ENCODE peak calls at places on chromosomes 3 and 15, in nine cellular contexts. V is BJ, B is psoas muscle, J is A549, E is HFF-Myc, X is transverse colon, Q is adrenal gland, K is upper lobe of right lung, D is fibroblast of villous mesenchyme. C is an unnamed sample.

GRCh38 chr3:30476373-30477082 is 129.9 kb upstream of the TGFBR2 start:
- DNase-seq in V (no peak), B (no peak), J (peak), E (no peak), X (no peak), Q (no peak), K (no peak), D (peak), C (peak)

GRCh38 chr3:150412599-150413069 is 4.5 kb downstream of the TSC22D2 start:
- DNase-seq in V (peak), B (no peak), J (peak), E (no peak), X (no peak), Q (no peak), K (no peak), D (peak), C (peak)

GRCh38 chr3:110677506-110677905 is 394.1 kb upstream of the NECTIN3 start:
- DNase-seq in V (no peak), B (no peak), J (no peak), E (no peak), X (no peak), Q (no peak), K (no peak), D (peak), C (no peak)

GRCh38 chr3:151281671-151282334 is 3.5 kb upstream of the P2RY14 start:
- DNase-seq in V (no peak), B (no peak), J (no peak), E (no peak), X (no peak), Q (no peak), K (no peak), D (peak), C (peak)

GRCh38 chr15:45642203-45642932 is 7.5 kb downstream of the SQOR start:
- DNase-seq in V (peak), B (peak), J (no peak), E (no peak), X (no peak), Q (peak), K (no peak), D (peak), C (peak)

GRCh38 chr15:39285663-39286062 is 295.2 kb upstream of the THBS1 start:
- DNase-seq in V (no peak), B (no peak), J (no peak), E (no peak), X (no peak), Q (no peak), K (no peak), D (peak), C (no peak)

GRCh38 chr3:14424711-14425573 is 22.5 kb downstream of the SLC6A6 start:
- DNase-seq in V (no peak), B (no peak), J (no peak), E (no peak), X (peak), Q (no peak), K (no peak), D (no peak), C (no peak)

GRCh38 chr3:29758108-29759020 is 477.5 kb downstream of the RBMS3 start:
- DNase-seq in V (peak), B (no peak), J (no peak), E (no peak), X (no peak), Q (no peak), K (no peak), D (peak), C (peak)

GRCh38 chr3:57158813-57159678 is 6.1 kb downstream of the IL17RD start:
- DNase-seq in V (no peak), B (no peak), J (no peak), E (no peak), X (no peak), Q (no peak), K (no peak), D (no peak), C (peak)

GRCh38 chr3:59927061-59927460 is 877.2 kb upstream of the CFAP20DC start:
- DNase-seq in V (no peak), B (no peak), J (no peak), E (no peak), X (no peak), Q (no peak), K (no peak), D (no peak), C (no peak)

GRCh38 chr3:4406746-4407568 is 60.1 kb downstream of the SUMF1 start:
- DNase-seq in V (no peak), B (no peak), J (peak), E (no peak), X (no peak), Q (no peak), K (no peak), D (no peak), C (no peak)

GRCh38 chr15:80669599-80670273 is 25.4 kb upstream of the ABHD17C start:
- DNase-seq in V (peak), B (no peak), J (no peak), E (no peak), X (no peak), Q (no peak), K (no peak), D (no peak), C (peak)

GRCh38 chr15:39411102-39411989 is 169.5 kb upstream of the THBS1 start:
- DNase-seq in V (no peak), B (no peak), J (no peak), E (no peak), X (no peak), Q (no peak), K (no peak), D (no peak), C (peak)

GRCh38 chr15:75661041-75661778 is 13.5 kb downstream of the SNX33 start:
- DNase-seq in V (peak), B (peak), J (peak), E (peak), X (peak), Q (peak), K (peak), D (peak), C (peak)

GRCh38 chr15:28984421-28985375 is 98.9 kb downstream of the APBA2 start:
- DNase-seq in V (no peak), B (no peak), J (no peak), E (peak), X (no peak), Q (no peak), K (no peak), D (peak), C (no peak)

GRCh38 chr3:53773586-53774368 is 72.4 kb downstream of the CHDH start:
- DNase-seq in V (peak), B (no peak), J (no peak), E (peak), X (no peak), Q (peak), K (no peak), D (peak), C (peak)

GRCh38 chr15:99408236-99409096 is 157.2 kb downstream of the LRRC28 start:
- DNase-seq in V (peak), B (no peak), J (peak), E (peak), X (no peak), Q (peak), K (peak), D (peak), C (peak)

GRCh38 chr3:80232760-80233159 is 465.0 kb upstream of the ROBO1 start:
- DNase-seq in V (peak), B (no peak), J (peak), E (no peak), X (no peak), Q (peak), K (no peak), D (peak), C (peak)

GRCh38 chr3:43773273-43774104 is 82.8 kb downstream of the ABHD5 start:
- DNase-seq in V (no peak), B (peak), J (peak), E (no peak), X (peak), Q (no peak), K (no peak), D (no peak), C (peak)

GRCh38 chr3:156449712-156450574 is 105.0 kb downstream of the SSR3 start:
- DNase-seq in V (no peak), B (no peak), J (peak), E (peak), X (no peak), Q (no peak), K (no peak), D (peak), C (peak)

GRCh38 chr15:94526071-94526689 is 294.8 kb downstream of the MCTP2 start:
- DNase-seq in V (no peak), B (no peak), J (peak), E (no peak), X (no peak), Q (no peak), K (no peak), D (peak), C (no peak)

GRCh38 chr15:66789029-66790025 is 87.3 kb downstream of the SMAD6 start:
- DNase-seq in V (no peak), B (peak), J (peak), E (peak), X (peak), Q (peak), K (peak), D (peak), C (peak)

GRCh38 chr15:62957130-62957529 is 85.4 kb upstream of the TPM1 start:
- DNase-seq in V (no peak), B (no peak), J (no peak), E (no peak), X (no peak), Q (no peak), K (no peak), D (no peak), C (peak)

GRCh38 chr3:95615592-95616310 is 1198.6 kb upstream of the EPHA6 start:
- DNase-seq in V (no peak), B (no peak), J (peak), E (no peak), X (no peak), Q (no peak), K (no peak), D (no peak), C (no peak)

GRCh38 chr3:60708191-60708975 is 542.9 kb downstream of the FHIT start:
- DNase-seq in V (no peak), B (no peak), J (no peak), E (no peak), X (no peak), Q (no peak), K (no peak), D (peak), C (peak)

GRCh38 chr3:191987951-191988350 is 527.0 kb downstream of the PYDC2 start:
- DNase-seq in V (no peak), B (no peak), J (no peak), E (no peak), X (no peak), Q (no peak), K (no peak), D (no peak), C (no peak)

GRCh38 chr3:115212615-115213014 is 65.5 kb upstream of the ZBTB20 start:
- DNase-seq in V (no peak), B (no peak), J (no peak), E (no peak), X (no peak), Q (no peak), K (no peak), D (no peak), C (no peak)

GRCh38 chr3:57053122-57053521 is 7.3 kb upstream of the SPATA12 start:
- DNase-seq in V (no peak), B (no peak), J (no peak), E (no peak), X (no peak), Q (no peak), K (no peak), D (no peak), C (no peak)

GRCh38 chr3:151976211-151977050 is 103.0 kb downstream of the SUCNR1 start:
- DNase-seq in V (peak), B (no peak), J (peak), E (peak), X (no peak), Q (no peak), K (no peak), D (peak), C (peak)

GRCh38 chr15:78060232-78060631 is 17.3 kb downstream of the TBC1D2B start:
- DNase-seq in V (no peak), B (no peak), J (no peak), E (no peak), X (no peak), Q (no peak), K (no peak), D (no peak), C (no peak)

GRCh38 chr3:42043116-42043796 is 47.9 kb upstream of the TRAK1 start:
- DNase-seq in V (no peak), B (no peak), J (peak), E (no peak), X (no peak), Q (peak), K (no peak), D (peak), C (peak)

GRCh38 chr15:37940886-37941285 is 6.4 kb downstream of the TMCO5A start:
- DNase-seq in V (no peak), B (no peak), J (no peak), E (no peak), X (no peak), Q (no peak), K (no peak), D (no peak), C (no peak)

GRCh38 chr15:69098688-69099087 is 61.7 kb upstream of the GLCE start:
- DNase-seq in V (no peak), B (no peak), J (no peak), E (no peak), X (no peak), Q (no peak), K (no peak), D (no peak), C (no peak)

GRCh38 chr3:71308836-71309235 is 274.7 kb downstream of the FOXP1 start:
- DNase-seq in V (no peak), B (no peak), J (no peak), E (no peak), X (no peak), Q (no peak), K (no peak), D (no peak), C (no peak)
- H3K4me3 ChIP-seq in V (no peak), B (no peak), J (no peak), E (no peak), X (no peak), Q (no peak), K (no peak), D (no peak), C (no peak)

GRCh38 chr15:54273928-54274327 is 295.7 kb downstream of the UNC13C start:
- DNase-seq in V (no peak), B (no peak), J (peak), E (no peak), X (no peak), Q (no peak), K (no peak), D (no peak), C (no peak)
- TF ChIP-seq CTCF in V (no peak), B (no peak), J (no peak), E (no peak), X (no peak), Q (no peak), K (peak), D (no peak), C (no peak)

DNA sequence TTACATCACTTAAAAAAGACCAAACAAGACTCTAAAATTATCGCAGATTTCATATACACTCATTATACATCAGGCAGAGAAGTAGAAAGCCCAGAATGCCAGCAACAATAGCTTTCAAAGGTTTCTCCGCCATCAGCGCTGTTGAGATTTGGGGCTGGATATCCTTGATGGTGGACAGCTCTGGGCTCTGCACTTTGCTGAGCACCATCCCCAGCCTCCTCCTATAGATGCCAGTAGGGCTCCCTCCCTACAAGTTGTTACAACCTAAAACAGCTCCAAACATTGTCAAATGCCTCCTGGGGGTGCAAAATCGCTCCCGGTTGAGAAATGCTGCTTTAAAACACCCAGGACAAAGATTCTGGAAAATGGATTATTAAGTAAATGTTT is 73.5 kb downstream of the ATP10A start:
- DNase-seq in V (no peak), B (no peak), J (no peak), E (no peak), X (no peak), Q (no peak), K (no peak), D (no peak), C (no peak)
- H3K4me3 ChIP-seq in V (no peak), B (no peak), J (no peak), E (no peak), X (no peak), Q (no peak), K (no peak), D (no peak), C (peak)

GRCh38 chr3:66499881-66500574 is 794 bp downstream of the LRIG1 start:
- DNase-seq in V (no peak), B (peak), J (no peak), E (no peak), X (peak), Q (peak), K (peak), D (no peak), C (no peak)

GRCh38 chr3:66502267-66502874 is 1.5 kb upstream of the LRIG1 start:
- DNase-seq in V (no peak), B (no peak), J (no peak), E (no peak), X (no peak), Q (no peak), K (no peak), D (no peak), C (no peak)

GRCh38 chr3:66502981-66503380 is 2.2 kb upstream of the LRIG1 start:
- DNase-seq in V (no peak), B (no peak), J (no peak), E (no peak), X (no peak), Q (no peak), K (no peak), D (no peak), C (no peak)

GRCh38 chr3:66500575-66501482 is at the start of gene LRIG1:
- DNase-seq in V (peak), B (peak), J (peak), E (peak), X (peak), Q (peak), K (peak), D (peak), C (peak)

GRCh38 chr3:66501483-66502266 is 853 bp upstream of the LRIG1 start:
- DNase-seq in V (no peak), B (no peak), J (no peak), E (no peak), X (no peak), Q (no peak), K (no peak), D (no peak), C (no peak)
- TF ChIP-seq CTCF in V (peak), B (no peak), J (no peak), E (no peak), X (no peak), Q (no peak), K (no peak), D (peak), C (peak)

GRCh38 chr3:123258811-123259420 is 57.2 kb downstream of the SEC22A start:
- DNase-seq in V (no peak), B (no peak), J (peak), E (peak), X (no peak), Q (no peak), K (no peak), D (peak), C (peak)
- H3K4me3 ChIP-seq in V (no peak), B (no peak), J (no peak), E (no peak), X (no peak), Q (no peak), K (no peak), D (no peak), C (no peak)

GRCh38 chr3:189236352-189236751 is 64.6 kb downstream of the TPRG1 start:
- DNase-seq in V (no peak), B (no peak), J (no peak), E (no peak), X (no peak), Q (no peak), K (no peak), D (no peak), C (no peak)
- TF ChIP-seq CTCF in V (no peak), B (no peak), J (no peak), E (no peak), X (no peak), Q (no peak), K (no peak), D (no peak), C (no peak)

GRCh38 chr3:71958533-71958932 is 173.6 kb upstream of the PROK2 start:
- DNase-seq in V (no peak), B (no peak), J (no peak), E (no peak), X (no peak), Q (no peak), K (no peak), D (no peak), C (no peak)
- H3K4me3 ChIP-seq in V (no peak), B (no peak), J (no peak), E (no peak), X (no peak), Q (no peak), K (no peak), D (no peak), C (no peak)

DNA sequence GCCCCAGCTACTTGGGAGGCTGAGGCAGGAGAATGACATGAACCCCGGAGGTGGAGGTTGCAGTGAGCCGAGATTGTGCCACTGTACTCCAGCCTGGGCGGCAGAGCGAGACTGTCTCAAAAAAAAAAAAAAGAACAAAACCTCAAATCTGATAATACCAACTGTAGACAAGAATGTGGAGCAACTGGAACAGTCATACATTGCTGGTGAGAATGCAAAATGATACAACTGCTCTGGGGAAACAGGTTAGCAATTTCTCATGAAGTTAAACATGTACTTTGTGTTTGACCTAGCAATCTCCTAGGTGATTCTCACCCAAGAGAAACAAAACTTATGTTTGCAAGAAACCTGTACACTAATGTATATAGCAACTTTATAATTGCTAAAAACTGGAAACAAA is 4.4 kb upstream of the VHL start:
- DNase-seq in V (no peak), B (no peak), J (no peak), E (no peak), X (no peak), Q (no peak), K (no peak), D (no peak), C (no peak)
- TF ChIP-seq CTCF in V (no peak), B (no peak), J (no peak), E (no peak), X (no peak), Q (no peak), K (no peak), D (no peak), C (no peak)

GRCh38 chr3:58607816-58608215 is 30.6 kb upstream of the FAM107A start:
- DNase-seq in V (no peak), B (no peak), J (no peak), E (no peak), X (no peak), Q (no peak), K (no peak), D (no peak), C (no peak)

GRCh38 chr3:58608648-58609047 is 31.5 kb upstream of the FAM107A start:
- DNase-seq in V (no peak), B (no peak), J (no peak), E (no peak), X (no peak), Q (no peak), K (no peak), D (no peak), C (no peak)

GRCh38 chr3:58597770-58598310 is 20.6 kb upstream of the FAM107A start:
- DNase-seq in V (no peak), B (no peak), J (no peak), E (no peak), X (no peak), Q (no peak), K (no peak), D (no peak), C (no peak)

GRCh38 chr3:58604031-58604430 is 26.8 kb upstream of the FAM107A start:
- DNase-seq in V (no peak), B (no peak), J (no peak), E (no peak), X (no peak), Q (no peak), K (no peak), D (no peak), C (no peak)

GRCh38 chr3:58603606-58604005 is 26.4 kb upstream of the FAM107A start:
- DNase-seq in V (no peak), B (no peak), J (no peak), E (no peak), X (no peak), Q (no peak), K (no peak), D (no peak), C (no peak)
- H3K4me3 ChIP-seq in V (no peak), B (no peak), J (no peak), E (no peak), X (no peak), Q (no peak), K (no peak), D (no peak), C (no peak)

GRCh38 chr3:34276342-34276741 is 477.9 kb downstream of the PDCD6IP start:
- DNase-seq in V (no peak), B (no peak), J (no peak), E (no peak), X (no peak), Q (no peak), K (no peak), D (no peak), C (no peak)

GRCh38 chr3:34275811-34276210 is 477.4 kb downstream of the PDCD6IP start:
- DNase-seq in V (no peak), B (no peak), J (no peak), E (no peak), X (no peak), Q (no peak), K (no peak), D (no peak), C (no peak)

GRCh38 chr3:34277110-34277509 is 478.7 kb downstream of the PDCD6IP start:
- DNase-seq in V (no peak), B (no peak), J (no peak), E (no peak), X (no peak), Q (no peak), K (no peak), D (no peak), C (no peak)
- TF ChIP-seq CTCF in V (no peak), B (no peak), J (no peak), E (no peak), X (no peak), Q (no peak), K (no peak), D (no peak), C (no peak)

C was measured in fibroblast of the aortic adventitia.